ENCODE peak calls at places on chromosome 17, in nine cellular contexts. E is psoas muscle; V is HEK293T; I is CD8-positive, alpha-beta T cell; M is NCI-H69; L is HCT116; F is activated naive CD4-positive, alpha-beta T cell; N is Caki2; T is adrenal gland. Y is an unnamed sample.

GRCh38 chr17:80507965-80508364 is 31.6 kb upstream of the NPTX1 start:
- DNase-seq in N (no peak), T (no peak), E (no peak), M (no peak), V (no peak), F (no peak), L (no peak), I (no peak), Y (no peak)

GRCh38 chr17:47649972-47650524 is 329 bp downstream of the KPNB1 start:
- DNase-seq in T (no peak), M (no peak), I (peak), L (no peak), N (no peak), V (no peak), F (peak), E (no peak), Y (no peak)

GRCh38 chr17:43517615-43518386 is 28.3 kb downstream of the ETV4 start:
- DNase-seq in N (no peak), E (no peak), I (no peak), L (no peak), V (no peak), M (no peak), F (no peak), T (no peak), Y (no peak)

GRCh38 chr17:59002848-59003247 is 103.8 kb downstream of the TRIM37 start:
- DNase-seq in L (no peak), V (no peak), E (no peak), M (no peak), I (no peak), F (no peak), T (peak), N (no peak), Y (no peak)

GRCh38 chr17:34606721-34607120 is 27.3 kb downstream of the TMEM132E start:
- DNase-seq in V (no peak), E (no peak), T (no peak), I (no peak), L (no peak), M (peak), N (no peak), F (no peak), Y (no peak)

GRCh38 chr17:43832168-43832975 is 574 bp downstream of the MPP3 start:
- DNase-seq in I (no peak), N (peak), E (peak), F (no peak), L (no peak), M (peak), V (peak), T (peak), Y (no peak)

GRCh38 chr17:15091825-15092224 is 173.3 kb downstream of the PMP22 start:
- DNase-seq in M (peak), F (no peak), V (no peak), N (no peak), T (no peak), L (peak), E (no peak), I (no peak), Y (no peak)

GRCh38 chr17:47604268-47604927 is 45.3 kb upstream of the KPNB1 start:
- DNase-seq in M (peak), I (no peak), L (no peak), T (no peak), N (no peak), V (no peak), E (no peak), F (no peak), Y (no peak)

GRCh38 chr17:42527932-42528331 is 8.1 kb upstream of the NAGLU start:
- DNase-seq in E (peak), I (no peak), L (no peak), M (no peak), V (no peak), N (no peak), T (no peak), F (no peak), Y (no peak)

GRCh38 chr17:57108656-57109392 is 23.8 kb downstream of the AKAP1 start:
- DNase-seq in V (no peak), I (no peak), N (no peak), T (no peak), L (no peak), E (peak), F (no peak), M (peak), Y (no peak)

GRCh38 chr17:4599505-4600281 is 15.4 kb downstream of the SMTNL2 start:
- DNase-seq in L (no peak), T (peak), M (peak), V (no peak), N (no peak), I (no peak), F (no peak), E (peak), Y (no peak)

GRCh38 chr17:45267436-45268055 is 5.7 kb upstream of the SPATA32 start:
- DNase-seq in M (no peak), V (no peak), L (no peak), T (no peak), E (no peak), F (no peak), I (no peak), N (no peak), Y (no peak)